ENCODE peak calls at places on chromosomes 3 and 15, in ten cellular contexts. K, V, F, U, C, M, G, A, L and I are unnamed samples.

GRCh38 chr3:15284121-15284889 is 48.1 kb downstream of the SH3BP5 start:
- DNase-seq in G (no peak), K (no peak), V (no peak), F (peak; percentile 26), C (no peak), A (no peak), L (no peak), U (no peak), M (peak; percentile 43), I (no peak)

GRCh38 chr3:100042577-100042981 is 71.7 kb downstream of the FILIP1L start:
- DNase-seq in A (peak; percentile 64), M (no peak), V (no peak), L (no peak), F (no peak), K (no peak), U (no peak), G (no peak), C (peak; percentile 83), I (no peak)

GRCh38 chr3:132543016-132543739 is 53.9 kb upstream of the ACKR4 start:
- DNase-seq in A (peak; percentile 97), G (no peak), K (no peak), L (peak; percentile 85), V (peak; percentile 68), C (peak; percentile 97), M (no peak), F (no peak), U (no peak), I (peak; percentile 95)

GRCh38 chr3:47984089-47984759 is 32.0 kb downstream of the MAP4 start:
- DNase-seq in U (no peak), L (peak; percentile 40), F (no peak), C (peak; percentile 87), K (no peak), G (no peak), A (peak; percentile 85), V (peak; percentile 73), M (no peak), I (peak; percentile 40)

GRCh38 chr3:174156200-174156599 is 702.9 kb upstream of the NAALADL2 start:
- DNase-seq in A (no peak), F (no peak), V (peak; percentile 52), K (no peak), G (no peak), L (no peak), C (no peak), U (no peak), M (no peak), I (no peak)

GRCh38 chr15:100663550-100664335 is 61.4 kb downstream of the ASB7 start:
- DNase-seq in L (no peak), A (peak; percentile 15), C (peak; percentile 42), M (no peak), F (no peak), V (peak; percentile 13), U (no peak), G (no peak), K (no peak), I (no peak)

GRCh38 chr3:72102057-72102711 is 317.2 kb upstream of the PROK2 start:
- DNase-seq in K (no peak), U (no peak), C (peak; percentile 37), F (no peak), A (no peak), G (no peak), V (no peak), L (no peak), M (no peak), I (no peak)

GRCh38 chr3:154242766-154243165 is 81.5 kb downstream of the DHX36 start:
- DNase-seq in A (no peak), K (no peak), G (no peak), U (no peak), C (no peak), V (no peak), L (no peak), M (no peak), F (no peak), I (no peak)

GRCh38 chr15:77016321-77016695 is 21.4 kb downstream of the PSTPIP1 start:
- DNase-seq in L (no peak), F (no peak), V (no peak), C (no peak), M (no peak), U (no peak), G (no peak), K (no peak), A (no peak), I (no peak)

GRCh38 chr15:77012868-77013267 is 17.9 kb downstream of the PSTPIP1 start:
- DNase-seq in L (no peak), G (no peak), F (no peak), K (no peak), C (no peak), A (no peak), V (no peak), M (no peak), U (peak; percentile 50), I (no peak)

GRCh38 chr15:77015651-77016320 is 20.9 kb downstream of the PSTPIP1 start:
- DNase-seq in U (no peak), V (no peak), A (no peak), G (no peak), C (no peak), L (no peak), F (no peak), K (no peak), M (no peak), I (no peak)

GRCh38 chr15:77013786-77014136 is 18.8 kb downstream of the PSTPIP1 start:
- DNase-seq in V (no peak), U (peak; percentile 83), K (no peak), M (no peak), G (no peak), A (no peak), C (no peak), L (peak; percentile 26), F (no peak), I (no peak)

GRCh38 chr15:77014137-77015081 is 19.5 kb downstream of the PSTPIP1 start:
- DNase-seq in A (no peak), K (no peak), G (no peak), V (no peak), M (no peak), L (no peak), F (no peak), U (no peak), C (no peak), I (no peak)
- H3K4me3 ChIP-seq in A (no peak overlapping the region), K (no peak overlapping the region), G (no peak overlapping the region), V (no peak overlapping the region), M (no peak overlapping the region), L (no peak overlapping the region), F (no peak overlapping the region), U (peak overlapping the region; percentile 29), C (no peak overlapping the region), I (no peak overlapping the region)

DNA sequence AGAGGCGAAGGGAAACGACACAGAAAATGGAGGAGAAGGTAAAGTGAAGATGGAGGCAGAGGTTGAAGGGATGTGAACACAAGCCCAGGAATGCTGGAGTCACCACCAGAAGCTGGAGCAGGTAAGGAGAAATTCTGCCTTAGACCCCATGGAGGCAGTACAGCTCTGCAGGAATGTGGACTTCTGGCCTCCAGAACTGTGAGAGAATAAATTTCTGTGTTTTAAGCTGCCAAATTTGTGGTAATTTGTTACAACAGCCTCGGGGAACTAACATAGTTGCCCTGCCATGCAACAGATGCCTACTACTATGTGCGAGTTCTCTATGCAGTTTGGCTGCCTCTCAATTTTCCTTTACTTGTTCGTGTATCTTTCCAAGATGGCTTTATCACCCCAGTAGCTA is 394.1 kb downstream of the TUSC7 start:
- DNase-seq in G (no peak), L (no peak), C (no peak), V (no peak), M (no peak), A (no peak), K (no peak), F (no peak), U (no peak), I (no peak)
- TF ChIP-seq CTCF in G (no peak), L (peak; percentile 3), C (peak; percentile 6), V (peak; percentile 31), M (no peak), A (no peak), K (no peak), F (no peak), U (no peak), I (peak; percentile 15)

GRCh38 chr3:126083511-126083912 is 412 bp downstream of the SLC41A3 start:
- DNase-seq in U (peak; percentile 29), F (peak; percentile 77), C (peak; percentile 27), K (peak; percentile 39), M (peak; percentile 46), G (no peak), V (no peak), A (peak; percentile 19), L (peak; percentile 19), I (no peak)

GRCh38 chr3:126083913-126084514 is at the start of gene SLC41A3:
- DNase-seq in K (peak; percentile 89), F (peak; percentile 92), A (peak; percentile 65), C (peak; percentile 62), L (peak; percentile 70), V (peak; percentile 56), U (peak; percentile 82), G (peak; percentile 41), M (peak; percentile 93), I (peak; percentile 29)

GRCh38 chr3:126081618-126082333 is 2.1 kb downstream of the SLC41A3 start:
- DNase-seq in G (no peak), V (peak; percentile 37), F (no peak), M (no peak), U (no peak), K (peak; percentile 29), A (peak; percentile 43), C (peak; percentile 69), L (peak; percentile 69), I (no peak)

GRCh38 chr3:126083138-126083445 is 832 bp downstream of the SLC41A3 start:
- DNase-seq in L (no peak), K (no peak), G (no peak), C (no peak), A (no peak), M (no peak), V (no peak), U (no peak), F (no peak), I (no peak)

DNA sequence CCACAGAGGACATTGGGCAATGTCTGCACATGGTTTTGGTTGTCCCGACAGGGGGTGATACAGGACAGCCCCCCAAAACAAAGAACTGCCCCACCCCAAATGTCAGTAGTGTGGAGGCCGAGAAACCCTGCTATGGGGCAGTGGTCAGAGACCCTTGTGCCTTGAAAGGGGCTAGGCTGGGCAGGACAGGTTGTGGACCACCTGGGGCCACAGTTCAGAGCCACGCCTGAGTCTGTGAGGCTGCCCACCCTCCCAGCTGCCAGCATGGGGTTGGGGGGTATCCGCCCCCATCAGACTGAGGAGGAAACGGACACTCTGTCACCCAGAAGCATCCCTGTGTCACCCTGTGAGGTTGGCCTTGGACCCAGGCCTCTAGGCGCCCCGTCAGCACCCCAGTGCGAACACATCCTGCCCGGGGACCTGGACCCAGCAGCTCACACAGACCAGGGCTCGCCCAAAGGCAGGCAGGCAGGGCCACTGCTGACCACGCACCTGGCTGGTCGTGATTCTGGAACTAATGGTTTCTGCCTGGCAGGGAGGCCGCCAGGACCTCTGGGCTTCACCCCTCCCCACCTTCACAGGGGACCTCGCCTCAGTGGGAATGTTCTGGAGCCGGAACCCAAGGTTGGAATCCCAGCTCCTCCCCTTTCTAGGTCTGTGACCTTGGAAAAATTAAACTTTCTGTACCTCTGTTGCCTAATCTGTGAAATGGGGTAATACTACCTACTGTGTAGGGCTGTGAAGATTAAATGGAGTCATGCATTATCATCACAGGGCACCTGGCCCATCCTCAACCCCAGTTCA is 1.4 kb downstream of the SLC41A3 start:
- DNase-seq in C (no peak), M (no peak), K (no peak), U (no peak), L (no peak), F (no peak), G (no peak), V (no peak), A (no peak), I (no peak)
- H3K4me3 ChIP-seq in C (no peak overlapping the region), M (peak overlapping the region; percentile 88), K (no peak overlapping the region), U (peak overlapping the region; percentile 58), L (no peak overlapping the region), F (peak overlapping the region; percentile 79), G (no peak overlapping the region), V (no peak overlapping the region), A (no peak overlapping the region), I (peak overlapping the region; percentile 60)

DNA sequence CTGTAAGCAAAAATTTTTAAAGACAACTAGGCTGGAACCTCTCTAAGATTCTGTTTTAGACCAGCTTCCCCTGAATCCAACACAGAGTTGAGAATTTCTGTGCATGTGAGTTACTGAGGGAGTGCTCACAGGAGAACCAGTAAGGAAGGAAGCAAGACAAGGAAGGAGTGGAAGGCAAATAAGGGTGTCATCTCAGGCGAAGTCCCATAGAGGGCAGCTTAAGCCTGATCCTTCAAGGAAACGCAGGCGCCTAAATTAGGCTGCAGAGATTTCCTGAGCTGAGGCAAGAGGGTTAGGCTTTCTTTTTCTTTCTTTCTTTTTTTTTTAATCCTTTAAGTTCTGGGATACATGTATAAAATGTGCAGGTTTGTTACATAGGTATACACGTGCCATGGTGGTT is 36.2 kb upstream of the COL6A6 start:
- DNase-seq in V (peak; percentile 28), L (peak; percentile 44), A (peak; percentile 28), U (no peak), K (no peak), M (no peak), F (peak; percentile 41), G (no peak), C (peak; percentile 72), I (peak; percentile 55)
- TF ChIP-seq CTCF in V (peak; percentile 14), L (peak; percentile 47), A (peak; percentile 36), U (no peak), K (no peak), M (peak; percentile 48), F (peak; percentile 66), G (no peak), C (peak; percentile 68), I (peak; percentile 67)